ENCODE peak calls at places on chromosome 10, in six cellular contexts. T is HL-60, H is fibroblast of pulmonary artery, M is GM20000, K is right lobe of liver, O is cardiac muscle cell. J is an unnamed sample.

GRCh38 chr10:14736600-14737081 is 38.1 kb downstream of the FAM107B start:
- DNase-seq in H (peak; percentile 28), M (peak; percentile 38), T (no peak), K (no peak), O (peak; percentile 83), J (peak; percentile 38)

GRCh38 chr10:131777921-131778320 is 122.9 kb upstream of the PPP2R2D start:
- DNase-seq in K (no peak), H (no peak), M (no peak), T (no peak), O (no peak), J (no peak)

GRCh38 chr10:335151-335800 is 200.0 kb downstream of the ZMYND11 start:
- DNase-seq in O (no peak), K (no peak), H (no peak), T (no peak), M (no peak), J (no peak)

GRCh38 chr10:75108684-75109458 is 2.6 kb upstream of the SAMD8 start:
- DNase-seq in T (no peak), H (peak; percentile 31), M (no peak), O (peak; percentile 38), K (no peak), J (no peak)

GRCh38 chr10:111161109-111161874 is 84.5 kb downstream of the ADRA2A start:
- DNase-seq in O (no peak), K (no peak), T (no peak), H (no peak), M (no peak), J (no peak)

GRCh38 chr10:14184841-14185500 is 145.8 kb downstream of the FRMD4A start:
- DNase-seq in M (peak; percentile 66), K (no peak), H (no peak), T (no peak), O (peak; percentile 10), J (no peak)

GRCh38 chr10:34955391-34955790 is 134.8 kb downstream of the CUL2 start:
- DNase-seq in T (no peak), M (no peak), H (no peak), K (no peak), O (peak; percentile 55), J (peak; percentile 45)

GRCh38 chr10:97365761-97366351 is 31.3 kb upstream of the FRAT2 start:
- DNase-seq in K (no peak), M (no peak), H (no peak), O (no peak), T (peak; percentile 84), J (no peak)

GRCh38 chr10:126387931-126388911 is at the start of gene ADAM12:
- DNase-seq in M (no peak), O (peak; percentile 77), H (peak; percentile 65), K (peak; percentile 59), T (no peak), J (peak; percentile 85)

GRCh38 chr10:96746503-96746902 is 26.2 kb upstream of the PIK3AP1 start:
- DNase-seq in O (peak; percentile 17), M (no peak), H (peak; percentile 27), T (no peak), K (no peak), J (peak; percentile 11)

GRCh38 chr10:114938818-114939193 is 811 bp downstream of the TRUB1 start:
- DNase-seq in T (no peak), M (no peak), H (no peak), O (no peak), K (no peak), J (no peak)

GRCh38 chr10:63267414-63268138 is 134.4 kb downstream of the NRBF2 start:
- DNase-seq in H (peak; percentile 89), K (no peak), M (no peak), O (peak; percentile 88), T (peak; percentile 34), J (peak; percentile 88)

GRCh38 chr10:92062273-92062672 is 138.7 kb downstream of the BTAF1 start:
- DNase-seq in O (no peak), H (no peak), T (no peak), M (no peak), K (no peak), J (no peak)

GRCh38 chr10:114631678-114632417 is 26.2 kb downstream of the ABLIM1 start:
- DNase-seq in T (no peak), M (peak; percentile 38), K (peak; percentile 81), O (peak; percentile 13), H (no peak), J (no peak)

GRCh38 chr10:93745411-93746065 is 12.2 kb upstream of the LGI1 start:
- DNase-seq in K (no peak), H (peak; percentile 8), M (no peak), O (peak; percentile 30), T (no peak), J (peak; percentile 41)

GRCh38 chr10:33732176-33733025 is 397.9 kb upstream of the NRP1 start:
- DNase-seq in T (no peak), O (peak; percentile 58), M (no peak), K (no peak), H (peak; percentile 57), J (peak; percentile 22)

GRCh38 chr10:58674260-58674659 is 161.6 kb downstream of the BICC1 start:
- DNase-seq in M (no peak), H (no peak), K (no peak), O (no peak), T (no peak), J (peak; percentile 33)

GRCh38 chr10:72065439-72066025 is 22.8 kb downstream of the SPOCK2 start:
- DNase-seq in O (no peak), K (no peak), H (peak; percentile 37), T (no peak), M (no peak), J (no peak)

GRCh38 chr10:100518761-100519241 is 860 bp downstream of the SEC31B start:
- DNase-seq in K (no peak), T (peak; percentile 68), H (peak; percentile 73), O (peak; percentile 72), M (peak; percentile 74), J (peak; percentile 75)

GRCh38 chr10:132429281-132430230 is 32.6 kb downstream of the PWWP2B start:
- DNase-seq in T (no peak), M (no peak), H (no peak), K (no peak), O (no peak), J (no peak)

GRCh38 chr10:132158122-132158741 is 28.5 kb upstream of the DPYSL4 start:
- DNase-seq in T (no peak), K (peak; percentile 12), H (no peak), O (no peak), M (peak; percentile 66), J (no peak)

GRCh38 chr10:131568866-131569265 is 257.3 kb upstream of the TCERG1L start:
- DNase-seq in M (no peak), O (no peak), H (no peak), K (no peak), T (no peak), J (no peak)

GRCh38 chr10:43226441-43226840 is 40.4 kb downstream of the RASGEF1A start:
- DNase-seq in H (no peak), T (no peak), M (no peak), O (no peak), K (peak; percentile 20), J (no peak)

GRCh38 chr10:35382096-35382495 is 45.8 kb downstream of the CCNY start:
- DNase-seq in K (no peak), M (no peak), H (no peak), O (no peak), T (no peak), J (no peak)

GRCh38 chr10:17660921-17661320 is 17.0 kb downstream of the STAM start:
- DNase-seq in H (no peak), T (no peak), K (no peak), M (no peak), O (no peak), J (peak; percentile 36)

GRCh38 chr10:119358567-119358966 is 151.2 kb downstream of the GRK5 start:
- DNase-seq in H (no peak), O (no peak), M (no peak), T (no peak), K (no peak), J (no peak)

GRCh38 chr10:119357389-119358139 is 150.2 kb downstream of the GRK5 start:
- DNase-seq in K (peak; percentile 69), M (no peak), T (no peak), O (no peak), H (no peak), J (peak; percentile 59)

GRCh38 chr10:119353438-119353837 is 146.1 kb downstream of the GRK5 start:
- DNase-seq in K (no peak), T (no peak), O (no peak), H (no peak), M (no peak), J (no peak)

GRCh38 chr10:119358140-119358512 is 150.8 kb downstream of the GRK5 start:
- DNase-seq in O (no peak), K (no peak), M (no peak), H (no peak), T (no peak), J (no peak)

GRCh38 chr10:119355930-119356329 is 148.6 kb downstream of the GRK5 start:
- DNase-seq in T (no peak), K (no peak), O (no peak), M (no peak), H (no peak), J (no peak)
- TF ChIP-seq CTCF in T (peak; percentile 6), K (peak; percentile 11), O (peak; percentile 34), M (no peak), H (peak; percentile 45), J (peak; percentile 48)

DNA sequence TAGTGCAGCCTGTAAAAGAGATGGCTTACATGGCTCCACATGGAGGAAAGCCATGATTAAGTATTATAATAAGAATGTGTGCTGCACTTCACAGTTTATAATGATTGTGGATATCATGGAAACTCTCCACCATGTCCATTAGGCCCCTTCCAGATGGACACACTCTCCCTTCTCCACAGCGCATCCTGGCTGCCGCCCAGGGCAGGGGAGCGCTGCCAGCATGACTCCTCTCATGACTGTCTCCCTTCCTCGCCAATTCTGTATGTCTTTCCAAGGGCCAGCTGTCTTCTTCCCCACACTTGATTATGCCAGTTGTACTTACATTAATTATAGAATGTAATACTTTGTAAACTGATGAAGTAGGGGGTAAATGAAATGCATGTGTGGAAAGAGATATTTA is 259.3 kb upstream of the TMEM72 start:
- DNase-seq in T (no peak), M (no peak), H (peak; percentile 53), K (no peak), O (peak; percentile 63), J (peak; percentile 36)
- TF ChIP-seq CTCF in T (no peak), M (no peak), H (peak; percentile 29), K (no peak), O (peak; percentile 21), J (no peak)

GRCh38 chr10:113139695-113140094 is 189.6 kb downstream of the TCF7L2 start:
- DNase-seq in M (no peak), H (peak; percentile 44), T (no peak), O (peak; percentile 43), K (no peak), J (peak; percentile 63)

GRCh38 chr10:113140612-113141011 is 190.6 kb downstream of the TCF7L2 start:
- DNase-seq in T (no peak), K (no peak), H (no peak), M (no peak), O (no peak), J (no peak)

GRCh38 chr10:113138937-113139585 is 189.0 kb downstream of the TCF7L2 start:
- DNase-seq in T (no peak), H (no peak), K (no peak), M (no peak), O (no peak), J (no peak)

GRCh38 chr10:113142601-113143000 is 192.6 kb downstream of the TCF7L2 start:
- DNase-seq in O (no peak), K (no peak), T (no peak), H (no peak), M (no peak), J (no peak)
- TF ChIP-seq CTCF in O (no peak), K (no peak), T (no peak), H (no peak), M (no peak), J (no peak)

DNA sequence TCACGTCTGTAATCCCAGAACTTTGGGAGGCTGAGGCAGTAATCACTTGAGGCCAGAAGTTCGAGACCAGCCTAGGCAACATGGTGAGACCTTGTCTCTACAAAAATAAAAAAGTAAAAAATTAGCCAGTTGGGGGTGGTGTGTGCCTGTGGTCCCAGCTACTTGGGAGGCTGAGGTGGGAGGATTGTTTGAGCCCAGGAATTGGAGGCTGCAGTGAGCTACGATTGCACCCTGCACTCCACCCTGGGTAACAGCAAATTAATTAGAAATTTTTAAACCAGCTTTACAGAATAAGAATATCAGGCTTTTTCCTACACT is 136.0 kb downstream of the EPC1 start:
- DNase-seq in H (no peak), M (no peak), O (no peak), K (no peak), T (no peak), J (no peak)
- TF ChIP-seq CTCF in H (no peak), M (no peak), O (no peak), K (no peak), T (no peak), J (no peak)

J was measured in fibroblast of the aortic adventitia.